ENCODE peak calls at places on chromosomes 7 and 10, in ten cellular contexts. L, M, K, B, U, P, I, Y, F and O are unnamed samples.

GRCh38 chr7:157704365-157704764 is 367.6 kb downstream of the DNAJB6 start:
- DNase-seq in L (no peak), M (no peak), K (no peak), B (no peak), U (no peak), P (no peak), I (no peak), Y (no peak), F (no peak), O (no peak)

GRCh38 chr10:70418713-70419112 is 14.8 kb downstream of the EIF4EBP2 start:
- DNase-seq in L (no peak), M (no peak), K (no peak), B (no peak), U (no peak), P (no peak), I (no peak), Y (no peak), F (no peak), O (no peak)

GRCh38 chr10:75466886-75467285 is 35.5 kb downstream of the LRMDA start:
- DNase-seq in L (no peak), M (no peak), K (no peak), B (no peak), U (no peak), P (no peak), I (no peak), Y (no peak), F (no peak), O (no peak)

GRCh38 chr7:116122972-116123595 is 87.3 kb upstream of the TES start:
- DNase-seq in L (no peak), M (no peak), K (no peak), B (peak), U (peak), P (peak), I (peak), Y (peak), F (no peak), O (no peak)

GRCh38 chr7:151008143-151008510 is 16.2 kb downstream of the ATG9B start:
- DNase-seq in L (peak), M (no peak), K (no peak), B (peak), U (no peak), P (no peak), I (no peak), Y (no peak), F (no peak), O (no peak)

GRCh38 chr7:84144935-84145334 is 49.7 kb downstream of the SEMA3A start:
- DNase-seq in L (no peak), M (no peak), K (no peak), B (no peak), U (no peak), P (no peak), I (no peak), Y (no peak), F (no peak), O (no peak)

GRCh38 chr10:10869592-10869991 is 148.1 kb upstream of the CELF2 start:
- DNase-seq in L (no peak), M (no peak), K (no peak), B (peak), U (no peak), P (no peak), I (no peak), Y (peak), F (no peak), O (no peak)

GRCh38 chr10:3935933-3936359 is 150.9 kb upstream of the KLF6 start:
- DNase-seq in L (no peak), M (no peak), K (no peak), B (peak), U (no peak), P (no peak), I (no peak), Y (no peak), F (no peak), O (no peak)

GRCh38 chr7:76282344-76283253 is 19.9 kb upstream of the HSPB1 start:
- DNase-seq in L (no peak), M (no peak), K (no peak), B (no peak), U (no peak), P (no peak), I (no peak), Y (no peak), F (no peak), O (peak)

GRCh38 chr10:89278034-89278535 is 23.8 kb upstream of the IFIT2 start:
- DNase-seq in L (no peak), M (no peak), K (peak), B (peak), U (no peak), P (peak), I (peak), Y (no peak), F (peak), O (no peak)

GRCh38 chr10:123972481-123973401 is 81.1 kb upstream of the CPXM2 start:
- DNase-seq in L (peak), M (peak), K (no peak), B (no peak), U (no peak), P (no peak), I (no peak), Y (no peak), F (no peak), O (peak)

GRCh38 chr7:56537952-56538351 is 421.7 kb upstream of the NUPR2 start:
- DNase-seq in L (no peak), M (no peak), K (no peak), B (no peak), U (no peak), P (no peak), I (no peak), Y (no peak), F (no peak), O (no peak)

GRCh38 chr7:1939434-1940401 is 269.6 kb downstream of the ELFN1 start:
- DNase-seq in L (peak), M (no peak), K (no peak), B (no peak), U (no peak), P (no peak), I (no peak), Y (peak), F (no peak), O (no peak)

GRCh38 chr10:62992145-62992721 is 140.9 kb upstream of the NRBF2 start:
- DNase-seq in L (no peak), M (no peak), K (peak), B (peak), U (no peak), P (no peak), I (no peak), Y (peak), F (no peak), O (no peak)

GRCh38 chr7:129343099-129343700 is 91.0 kb upstream of the STRIP2 start:
- DNase-seq in L (no peak), M (no peak), K (peak), B (peak), U (peak), P (peak), I (no peak), Y (peak), F (no peak), O (no peak)

GRCh38 chr10:105973912-105974311 is 1190.6 kb downstream of the SORCS1 start:
- DNase-seq in L (no peak), M (no peak), K (no peak), B (no peak), U (no peak), P (no peak), I (no peak), Y (no peak), F (no peak), O (no peak)

GRCh38 chr7:40192036-40192435 is 57.2 kb downstream of the SUGCT start:
- DNase-seq in L (no peak), M (no peak), K (no peak), B (peak), U (no peak), P (no peak), I (peak), Y (no peak), F (no peak), O (no peak)

GRCh38 chr7:30741289-30741688 is 10.6 kb upstream of the INMT start:
- DNase-seq in L (no peak), M (no peak), K (no peak), B (no peak), U (no peak), P (no peak), I (no peak), Y (no peak), F (no peak), O (no peak)
- TF ChIP-seq CTCF in L (no peak), M (no peak), K (no peak), B (no peak), U (no peak), P (no peak), I (no peak), Y (no peak), F (no peak), O (no peak)

GRCh38 chr7:29878081-29878688 is 71.9 kb downstream of the WIPF3 start:
- DNase-seq in L (no peak), M (no peak), K (peak), B (peak), U (peak), P (peak), I (peak), Y (peak), F (no peak), O (no peak)
- TF ChIP-seq CTCF in L (peak), M (peak), K (peak), B (peak), U (peak), P (peak), I (peak), Y (peak), F (peak), O (peak)

GRCh38 chr10:87677595-87677994 is 17.9 kb downstream of the PAPSS2 start:
- DNase-seq in L (no peak), M (no peak), K (no peak), B (no peak), U (no peak), P (no peak), I (no peak), Y (no peak), F (no peak), O (no peak)
- TF ChIP-seq CTCF in L (no peak), M (no peak), K (no peak), B (no peak), U (no peak), P (no peak), I (no peak), Y (no peak), F (no peak), O (no peak)

GRCh38 chr10:209357-209756 is 74.1 kb downstream of the ZMYND11 start:
- DNase-seq in L (no peak), M (no peak), K (no peak), B (peak), U (no peak), P (no peak), I (no peak), Y (no peak), F (no peak), O (no peak)
- TF ChIP-seq CTCF in L (peak), M (no peak), K (no peak), B (peak), U (peak), P (no peak), I (peak), Y (no peak), F (peak), O (peak)

DNA sequence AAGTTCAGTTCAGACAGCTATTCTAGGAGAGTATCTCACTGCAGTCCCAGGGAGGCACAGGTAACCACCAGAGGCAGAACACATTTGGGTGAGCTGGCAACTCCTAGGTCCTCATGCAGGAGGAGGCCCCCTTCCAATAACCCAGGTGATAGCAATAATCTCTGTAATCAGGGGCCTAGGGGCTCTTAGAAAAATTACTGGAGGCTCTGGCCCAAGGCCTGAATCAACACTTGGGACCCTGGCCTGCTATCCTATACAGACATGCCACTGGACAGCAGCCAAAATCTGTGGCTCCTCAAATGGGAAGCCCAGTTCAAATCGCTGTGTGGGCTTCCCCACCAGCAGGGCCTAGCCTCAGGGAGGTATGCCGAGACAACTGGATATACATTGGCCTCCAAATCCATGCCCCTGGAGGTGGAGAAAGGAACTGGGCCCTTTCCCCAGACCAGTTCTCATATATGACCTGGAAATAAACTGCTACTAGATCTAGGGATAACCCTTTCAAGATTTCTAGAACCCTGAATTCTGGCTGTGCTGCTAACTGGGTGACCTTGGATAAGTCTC is 1.6 kb downstream of the AVPI1 start:
- DNase-seq in L (no peak), M (no peak), K (peak), B (peak), U (no peak), P (peak), I (no peak), Y (no peak), F (no peak), O (peak)
- TF ChIP-seq CTCF in L (no peak), M (peak), K (peak), B (peak), U (no peak), P (no peak), I (peak), Y (no peak), F (peak), O (peak)